ENCODE peak calls at places on chromosomes 11 and 22, in five cellular contexts. T is HepG2, W is neuronal stem cell, Q is astrocyte, G is neural progenitor cell. M is an unnamed sample.

GRCh38 chr22:46057762-46058420 is 80.9 kb upstream of the WNT7B start:
- DNase-seq in Q (peak; percentile 59), W (no peak), G (no peak), T (no peak), M (no peak)

GRCh38 chr22:41248314-41248713 is 7.6 kb upstream of the CHADL start:
- DNase-seq in T (no peak), W (no peak), Q (no peak), G (no peak), M (no peak)

GRCh38 chr11:134363592-134363991 is 31.8 kb downstream of the GLB1L2 start:
- DNase-seq in Q (no peak), W (no peak), G (no peak), T (no peak), M (no peak)

GRCh38 chr11:83241291-83241946 is 44.7 kb downstream of the CCDC90B start:
- DNase-seq in T (peak; percentile 63), Q (peak; percentile 64), W (peak; percentile 41), G (peak; percentile 79), M (peak; percentile 49)

GRCh38 chr11:116217006-116217405 is 555.8 kb downstream of the BUD13 start:
- DNase-seq in W (no peak), G (no peak), T (peak; percentile 34), Q (no peak), M (peak; percentile 20)

GRCh38 chr11:6431861-6432260 is 8.9 kb downstream of the HPX start:
- DNase-seq in Q (peak; percentile 67), W (no peak), T (no peak), G (no peak), M (no peak)

GRCh38 chr11:36012410-36012809 is 68.5 kb downstream of the LDLRAD3 start:
- DNase-seq in G (no peak), Q (peak; percentile 26), W (no peak), T (no peak), M (no peak)

GRCh38 chr11:123480290-123480815 is 50.3 kb downstream of the GRAMD1B start:
- DNase-seq in G (no peak), T (no peak), W (no peak), Q (no peak), M (no peak)

GRCh38 chr11:36057372-36058045 is 113.6 kb downstream of the LDLRAD3 start:
- DNase-seq in W (no peak), T (no peak), Q (no peak), G (no peak), M (no peak)

GRCh38 chr11:67558084-67558772 is 25.4 kb upstream of the GSTP1 start:
- DNase-seq in W (no peak), Q (peak; percentile 9), T (peak; percentile 37), G (no peak), M (no peak)

GRCh38 chr11:27228232-27228631 is 134.8 kb downstream of the CCDC34 start:
- DNase-seq in G (no peak), W (no peak), T (no peak), Q (no peak), M (no peak)

GRCh38 chr11:12330491-12331231 is 46.7 kb upstream of the PARVA start:
- DNase-seq in W (peak; percentile 57), Q (peak; percentile 18), T (no peak), G (peak; percentile 62), M (no peak)

GRCh38 chr11:77232242-77232641 is 69.2 kb downstream of the GDPD4 start:
- DNase-seq in W (no peak), Q (no peak), G (no peak), T (no peak), M (no peak)

GRCh38 chr11:61536676-61537270 is 28.2 kb downstream of the LRRC10B start:
- DNase-seq in W (no peak), G (peak; percentile 44), T (peak; percentile 15), Q (no peak), M (no peak)

GRCh38 chr11:104159356-104159755 is 4.6 kb downstream of the PDGFD start:
- DNase-seq in Q (peak; percentile 44), T (no peak), G (no peak), W (no peak), M (no peak)

GRCh38 chr11:70506658-70506970 is 108.3 kb downstream of the CTTN start:
- DNase-seq in G (no peak), T (no peak), W (no peak), Q (no peak), M (no peak)

GRCh38 chr11:85407648-85408047 is 219.5 kb downstream of the DLG2 start:
- DNase-seq in Q (no peak), G (no peak), T (no peak), W (no peak), M (no peak)

GRCh38 chr11:1573077-1573846 is 1.2 kb upstream of the DUSP8 start:
- DNase-seq in T (no peak), W (no peak), Q (no peak), G (no peak), M (no peak)

GRCh38 chr22:30763815-30764686 is 69.4 kb downstream of the OSBP2 start:
- DNase-seq in G (peak; percentile 88), W (peak; percentile 79), Q (peak; percentile 64), T (peak; percentile 70), M (peak; percentile 49)

GRCh38 chr11:43818220-43818619 is 62.4 kb upstream of the ALKBH3 start:
- DNase-seq in T (no peak), G (no peak), W (no peak), Q (no peak), M (no peak)

GRCh38 chr11:46322759-46323158 is 24.5 kb upstream of the DGKZ start:
- DNase-seq in T (no peak), W (no peak), Q (no peak), G (peak; percentile 27), M (peak; percentile 73)

GRCh38 chr11:45929486-45930030 is 7.1 kb downstream of the LARGE2 start:
- DNase-seq in W (no peak), Q (no peak), T (no peak), G (no peak), M (no peak)

GRCh38 chr11:35661539-35661938 is 1.0 kb upstream of the TRIM44 start:
- DNase-seq in W (no peak), T (no peak), Q (no peak), G (no peak), M (no peak)

GRCh38 chr22:19626666-19627065 is 87.6 kb upstream of the SEPTIN5 start:
- DNase-seq in G (no peak), W (no peak), T (no peak), Q (no peak), M (no peak)

GRCh38 chr22:20782601-20783299 is 8.8 kb downstream of the SERPIND1 start:
- DNase-seq in T (no peak), G (no peak), Q (no peak), W (no peak), M (no peak)

GRCh38 chr11:57527056-57527631 is 3.4 kb downstream of the TIMM10 start:
- DNase-seq in T (peak; percentile 64), Q (peak; percentile 20), W (peak; percentile 74), G (peak; percentile 79), M (peak; percentile 50)

GRCh38 chr22:22195265-22196017 is 49.1 kb upstream of the VPREB1 start:
- DNase-seq in W (peak; percentile 74), Q (peak; percentile 6), T (peak; percentile 83), G (peak; percentile 90), M (peak; percentile 100)

GRCh38 chr11:116328851-116329250 is 443.9 kb downstream of the BUD13 start:
- DNase-seq in T (no peak), G (no peak), W (no peak), Q (no peak), M (no peak)

GRCh38 chr11:96154802-96155520 is 188.0 kb downstream of the MAML2 start:
- DNase-seq in Q (peak; percentile 86), G (no peak), W (no peak), T (no peak), M (no peak)

GRCh38 chr11:44927174-44927661 is 23.5 kb downstream of the TP53I11 start:
- DNase-seq in W (peak; percentile 78), G (peak; percentile 92), Q (peak; percentile 47), T (peak; percentile 43), M (peak; percentile 82)

GRCh38 chr11:121930004-121930965 is 185.7 kb downstream of the BLID start:
- DNase-seq in Q (peak; percentile 52), G (peak; percentile 4), T (no peak), W (no peak), M (no peak)
- H3K4me3 ChIP-seq in Q (peak overlapping the region; percentile 60), G (peak overlapping the region; percentile 33), T (no peak overlapping the region), W (peak overlapping the region; percentile 31), M (no peak overlapping the region)

DNA sequence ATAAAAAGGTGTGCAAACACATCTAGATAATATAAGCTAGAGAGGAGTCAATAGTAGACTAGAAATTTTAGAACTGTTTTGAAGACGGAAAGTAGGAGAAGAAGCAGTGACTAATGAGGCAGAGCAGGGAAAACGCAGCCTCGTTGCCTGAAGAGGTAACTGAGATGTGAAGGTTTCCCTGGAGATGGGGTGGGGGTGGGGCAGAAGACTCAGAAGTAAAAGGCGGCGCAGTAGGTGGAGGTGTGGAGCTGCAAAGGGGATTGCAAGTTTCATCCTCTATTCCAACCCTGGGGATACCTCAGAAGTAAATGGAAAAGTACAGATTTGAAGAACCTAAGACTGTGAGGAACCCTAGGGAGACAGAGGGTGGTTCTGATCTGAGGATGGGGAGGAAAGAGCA is 109.5 kb downstream of the TMPRSS5 start:
- DNase-seq in Q (no peak), G (no peak), W (no peak), T (no peak), M (no peak)
- H2AFZ ChIP-seq in Q (no peak overlapping the region), G (no peak overlapping the region), W (no peak overlapping the region), T (no peak overlapping the region), M (no peak overlapping the region)

GRCh38 chr11:121372028-121372427 is 79.5 kb downstream of the SC5D start:
- DNase-seq in Q (no peak), W (no peak), T (no peak), G (no peak), M (no peak)
- H3K4me3 ChIP-seq in Q (no peak overlapping the region), W (no peak overlapping the region), T (no peak overlapping the region), G (no peak overlapping the region), M (no peak overlapping the region)

GRCh38 chr11:125304876-125305275 is 140.3 kb downstream of the PKNOX2 start:
- DNase-seq in G (no peak), W (no peak), T (no peak), Q (no peak), M (no peak)
- H2AFZ ChIP-seq in G (no peak overlapping the region), W (no peak overlapping the region), T (no peak overlapping the region), Q (no peak overlapping the region), M (no peak overlapping the region)

M was measured in K562.